ENCODE peak calls at places on chromosome 11, in ten cellular contexts. F, V, W, D, Y, B, T, L, R and K are unnamed samples.

GRCh38 chr11:68806931-68807844 is 34.5 kb downstream of the CPT1A start:
- DNase-seq in F (no peak), V (no peak), W (no peak), D (peak), Y (no peak), B (peak), T (no peak), L (peak), R (no peak), K (peak)

GRCh38 chr11:35214181-35214770 is 75.3 kb downstream of the CD44 start:
- DNase-seq in F (no peak), V (no peak), W (no peak), D (no peak), Y (no peak), B (no peak), T (no peak), L (no peak), R (no peak), K (no peak)

GRCh38 chr11:62922653-62923371 is 1.6 kb upstream of the CHRM1 start:
- DNase-seq in F (no peak), V (no peak), W (no peak), D (no peak), Y (peak), B (peak), T (no peak), L (peak), R (peak), K (no peak)

GRCh38 chr11:118521892-118522311 is 5.4 kb upstream of the TTC36 start:
- DNase-seq in F (no peak), V (no peak), W (no peak), D (no peak), Y (no peak), B (peak), T (no peak), L (no peak), R (no peak), K (no peak)

GRCh38 chr11:117371453-117371852 is 43.8 kb downstream of the CEP164 start:
- DNase-seq in F (no peak), V (no peak), W (no peak), D (no peak), Y (no peak), B (no peak), T (no peak), L (no peak), R (no peak), K (no peak)

GRCh38 chr11:69212121-69213110 is 56.7 kb downstream of the SMIM38 start:
- DNase-seq in F (no peak), V (no peak), W (peak), D (no peak), Y (peak), B (peak), T (no peak), L (peak), R (no peak), K (no peak)

GRCh38 chr11:113991718-113992458 is 17.0 kb downstream of the HTR3A start:
- DNase-seq in F (no peak), V (no peak), W (no peak), D (no peak), Y (no peak), B (peak), T (no peak), L (peak), R (no peak), K (no peak)

GRCh38 chr11:112024178-112024777 is 930 bp upstream of the DLAT start:
- DNase-seq in F (peak), V (no peak), W (no peak), D (peak), Y (no peak), B (no peak), T (no peak), L (no peak), R (no peak), K (no peak)

GRCh38 chr11:35088676-35089075 is 50.3 kb upstream of the CD44 start:
- DNase-seq in F (no peak), V (no peak), W (no peak), D (peak), Y (no peak), B (peak), T (no peak), L (peak), R (no peak), K (peak)

GRCh38 chr11:68122936-68123539 is 1.9 kb upstream of the CHKA start:
- DNase-seq in F (no peak), V (no peak), W (peak), D (peak), Y (no peak), B (no peak), T (no peak), L (no peak), R (no peak), K (no peak)

GRCh38 chr11:62547691-62548281 is 1.2 kb upstream of the AHNAK start:
- DNase-seq in F (no peak), V (no peak), W (no peak), D (peak), Y (no peak), B (no peak), T (no peak), L (no peak), R (no peak), K (peak)

GRCh38 chr11:2668876-2669275 is 30.9 kb downstream of the KCNQ1OT1 start:
- DNase-seq in F (no peak), V (no peak), W (no peak), D (no peak), Y (no peak), B (no peak), T (no peak), L (no peak), R (no peak), K (no peak)

GRCh38 chr11:133663135-133663534 is 130.8 kb upstream of the OPCML start:
- DNase-seq in F (no peak), V (no peak), W (no peak), D (no peak), Y (no peak), B (no peak), T (no peak), L (no peak), R (no peak), K (no peak)

GRCh38 chr11:870127-870413 is 27.4 kb downstream of the TSPAN4 start:
- DNase-seq in F (no peak), V (no peak), W (peak), D (peak), Y (no peak), B (no peak), T (no peak), L (no peak), R (no peak), K (no peak)

GRCh38 chr11:65593518-65594414 is 1.8 kb downstream of the KCNK7 start:
- DNase-seq in F (no peak), V (no peak), W (peak), D (no peak), Y (peak), B (peak), T (no peak), L (peak), R (peak), K (no peak)

GRCh38 chr11:94787798-94788197 is 19.6 kb downstream of the AMOTL1 start:
- DNase-seq in F (no peak), V (no peak), W (no peak), D (peak), Y (no peak), B (no peak), T (no peak), L (no peak), R (no peak), K (no peak)

GRCh38 chr11:58963551-58964075 is 24.3 kb downstream of the GLYATL1 start:
- DNase-seq in F (no peak), V (no peak), W (no peak), D (peak), Y (no peak), B (peak), T (no peak), L (peak), R (no peak), K (peak)